ENCODE peak calls at places on chromosomes 2 and 18, in eight cellular contexts. One of them, this sample, is unnamed.

GRCh38 chr18:2312440-2312839 is 258.9 kb downstream of the METTL4 start:
- DNase-seq in naive thymus-derived CD4-positive, alpha-beta T cell: no peak
- DNase-seq in skeletal muscle cell: no peak
- DNase-seq in OCI-LY7: peak
- DNase-seq in stomach: no peak
- DNase-seq in fibroblast of lung: no peak
- DNase-seq in A549: no peak
- DNase-seq in GM12865: no peak
- DNase-seq in this sample: no peak

GRCh38 chr18:54284535-54284934 is 15.2 kb downstream of the POLI start:
- DNase-seq in A549: no peak
- DNase-seq in fibroblast of lung: no peak
- DNase-seq in naive thymus-derived CD4-positive, alpha-beta T cell: no peak
- DNase-seq in stomach: no peak
- DNase-seq in GM12865: peak
- DNase-seq in skeletal muscle cell: no peak
- DNase-seq in OCI-LY7: no peak
- DNase-seq in this sample: no peak

GRCh38 chr2:27545348-27546141 is 37.3 kb upstream of the ZNF512 start:
- DNase-seq in fibroblast of lung: peak
- DNase-seq in A549: no peak
- DNase-seq in naive thymus-derived CD4-positive, alpha-beta T cell: no peak
- DNase-seq in GM12865: no peak
- DNase-seq in stomach: no peak
- DNase-seq in skeletal muscle cell: no peak
- DNase-seq in OCI-LY7: no peak
- DNase-seq in this sample: no peak

GRCh38 chr18:74290831-74291770 is 662 bp downstream of the CYB5A start:
- DNase-seq in skeletal muscle cell: no peak
- DNase-seq in A549: no peak
- DNase-seq in fibroblast of lung: no peak
- DNase-seq in GM12865: peak
- DNase-seq in stomach: peak
- DNase-seq in naive thymus-derived CD4-positive, alpha-beta T cell: peak
- DNase-seq in OCI-LY7: no peak
- DNase-seq in this sample: peak

GRCh38 chr2:199966405-199966804 is 11.0 kb downstream of the MAIP1 start:
- DNase-seq in skeletal muscle cell: no peak
- DNase-seq in fibroblast of lung: no peak
- DNase-seq in A549: no peak
- DNase-seq in GM12865: no peak
- DNase-seq in naive thymus-derived CD4-positive, alpha-beta T cell: no peak
- DNase-seq in stomach: no peak
- DNase-seq in OCI-LY7: no peak
- DNase-seq in this sample: no peak

GRCh38 chr18:3554811-3555427 is 104.9 kb downstream of the TGIF1 start:
- DNase-seq in stomach: no peak
- DNase-seq in naive thymus-derived CD4-positive, alpha-beta T cell: no peak
- DNase-seq in fibroblast of lung: no peak
- DNase-seq in A549: no peak
- DNase-seq in GM12865: no peak
- DNase-seq in OCI-LY7: no peak
- DNase-seq in skeletal muscle cell: no peak
- DNase-seq in this sample: no peak

GRCh38 chr2:63053889-63054725 is 3.5 kb downstream of the OTX1 start:
- DNase-seq in A549: no peak
- DNase-seq in fibroblast of lung: no peak
- DNase-seq in GM12865: peak
- DNase-seq in OCI-LY7: peak
- DNase-seq in stomach: no peak
- DNase-seq in skeletal muscle cell: no peak
- DNase-seq in naive thymus-derived CD4-positive, alpha-beta T cell: no peak
- DNase-seq in this sample: no peak

GRCh38 chr18:58023108-58023507 is 20.9 kb upstream of the NEDD4L start:
- DNase-seq in naive thymus-derived CD4-positive, alpha-beta T cell: no peak
- DNase-seq in A549: no peak
- DNase-seq in OCI-LY7: no peak
- DNase-seq in GM12865: no peak
- DNase-seq in skeletal muscle cell: no peak
- DNase-seq in fibroblast of lung: no peak
- DNase-seq in stomach: no peak
- DNase-seq in this sample: no peak

GRCh38 chr18:23487738-23488625 is 15.3 kb upstream of the RMC1 start:
- DNase-seq in naive thymus-derived CD4-positive, alpha-beta T cell: peak
- DNase-seq in A549: no peak
- DNase-seq in OCI-LY7: peak
- DNase-seq in GM12865: peak
- DNase-seq in stomach: peak
- DNase-seq in skeletal muscle cell: no peak
- DNase-seq in fibroblast of lung: peak
- DNase-seq in this sample: no peak

GRCh38 chr2:110173523-110173922 is 31.3 kb downstream of the NPHP1 start:
- DNase-seq in fibroblast of lung: peak
- DNase-seq in A549: peak
- DNase-seq in skeletal muscle cell: peak
- DNase-seq in GM12865: no peak
- DNase-seq in naive thymus-derived CD4-positive, alpha-beta T cell: no peak
- DNase-seq in stomach: no peak
- DNase-seq in OCI-LY7: no peak
- DNase-seq in this sample: no peak

GRCh38 chr2:203972066-203972465 is 35.5 kb downstream of the ICOS start:
- DNase-seq in A549: no peak
- DNase-seq in OCI-LY7: no peak
- DNase-seq in stomach: no peak
- DNase-seq in fibroblast of lung: no peak
- DNase-seq in GM12865: no peak
- DNase-seq in naive thymus-derived CD4-positive, alpha-beta T cell: no peak
- DNase-seq in skeletal muscle cell: no peak
- DNase-seq in this sample: no peak

GRCh38 chr2:144334551-144334950 is 185.4 kb downstream of the ZEB2 start:
- DNase-seq in A549: no peak
- DNase-seq in OCI-LY7: no peak
- DNase-seq in fibroblast of lung: no peak
- DNase-seq in stomach: no peak
- DNase-seq in skeletal muscle cell: no peak
- DNase-seq in GM12865: no peak
- DNase-seq in naive thymus-derived CD4-positive, alpha-beta T cell: no peak
- DNase-seq in this sample: no peak

GRCh38 chr2:207216454-207216853 is 50.7 kb upstream of the KLF7 start:
- DNase-seq in A549: no peak
- DNase-seq in fibroblast of lung: no peak
- DNase-seq in skeletal muscle cell: no peak
- DNase-seq in GM12865: no peak
- DNase-seq in OCI-LY7: no peak
- DNase-seq in naive thymus-derived CD4-positive, alpha-beta T cell: no peak
- DNase-seq in stomach: no peak
- DNase-seq in this sample: no peak

GRCh38 chr18:42620585-42620984 is 494.9 kb downstream of the RIT2 start:
- DNase-seq in fibroblast of lung: no peak
- DNase-seq in skeletal muscle cell: no peak
- DNase-seq in naive thymus-derived CD4-positive, alpha-beta T cell: no peak
- DNase-seq in stomach: no peak
- DNase-seq in OCI-LY7: no peak
- DNase-seq in A549: no peak
- DNase-seq in GM12865: no peak
- DNase-seq in this sample: no peak

GRCh38 chr2:38146302-38146916 is 70.5 kb upstream of the CYP1B1 start:
- DNase-seq in fibroblast of lung: peak
- DNase-seq in skeletal muscle cell: peak
- DNase-seq in A549: peak
- DNase-seq in stomach: no peak
- DNase-seq in OCI-LY7: no peak
- DNase-seq in GM12865: peak
- DNase-seq in naive thymus-derived CD4-positive, alpha-beta T cell: no peak
- DNase-seq in this sample: peak

GRCh38 chr18:66553824-66554223 is 50.1 kb downstream of the CDH19 start:
- DNase-seq in A549: no peak
- DNase-seq in fibroblast of lung: peak
- DNase-seq in OCI-LY7: no peak
- DNase-seq in stomach: no peak
- DNase-seq in skeletal muscle cell: no peak
- DNase-seq in naive thymus-derived CD4-positive, alpha-beta T cell: no peak
- DNase-seq in GM12865: no peak
- DNase-seq in this sample: no peak

GRCh38 chr18:677951-678363 is 20.5 kb downstream of the TYMS start:
- DNase-seq in GM12865: no peak
- DNase-seq in fibroblast of lung: peak
- DNase-seq in OCI-LY7: no peak
- DNase-seq in naive thymus-derived CD4-positive, alpha-beta T cell: no peak
- DNase-seq in A549: no peak
- DNase-seq in skeletal muscle cell: no peak
- DNase-seq in stomach: no peak
- DNase-seq in this sample: no peak

GRCh38 chr18:8241731-8242130 is 367.5 kb upstream of the RAB12 start:
- DNase-seq in naive thymus-derived CD4-positive, alpha-beta T cell: no peak
- DNase-seq in OCI-LY7: no peak
- DNase-seq in stomach: no peak
- DNase-seq in A549: no peak
- DNase-seq in skeletal muscle cell: no peak
- DNase-seq in fibroblast of lung: no peak
- DNase-seq in GM12865: no peak
- DNase-seq in this sample: no peak

GRCh38 chr2:161650116-161651015 is 26.1 kb downstream of the SLC4A10 start:
- DNase-seq in A549: no peak
- DNase-seq in GM12865: no peak
- DNase-seq in naive thymus-derived CD4-positive, alpha-beta T cell: no peak
- DNase-seq in OCI-LY7: no peak
- DNase-seq in stomach: no peak
- DNase-seq in fibroblast of lung: no peak
- DNase-seq in skeletal muscle cell: no peak
- DNase-seq in this sample: no peak

DNA sequence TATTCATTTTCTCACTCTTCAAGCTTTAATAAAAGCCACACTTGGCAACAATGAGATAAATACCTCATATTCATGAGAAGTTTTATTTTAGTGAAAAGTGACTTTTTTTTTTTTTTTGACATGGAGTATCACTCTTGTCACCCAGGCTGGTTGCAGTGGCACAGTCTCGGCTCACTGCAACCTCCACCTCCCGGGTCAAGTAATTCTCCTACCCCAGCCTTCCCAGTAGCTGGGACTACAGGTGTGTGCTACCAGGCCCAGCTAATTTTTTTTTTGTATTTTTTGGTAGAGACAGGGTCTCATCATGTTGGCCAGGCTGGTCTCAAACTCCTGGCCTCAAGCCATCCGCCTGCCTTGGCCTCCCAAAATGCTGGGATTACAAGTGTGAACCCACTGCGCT is 47.0 kb downstream of the FRZB start:
- DNase-seq in GM12865: no peak
- DNase-seq in A549: no peak
- DNase-seq in OCI-LY7: no peak
- DNase-seq in fibroblast of lung: no peak
- DNase-seq in naive thymus-derived CD4-positive, alpha-beta T cell: no peak
- DNase-seq in stomach: no peak
- DNase-seq in skeletal muscle cell: no peak
- DNase-seq in this sample: no peak
- H3K4me3 ChIP-seq in GM12865: no peak
- H3K4me3 ChIP-seq in A549: no peak
- H3K4me3 ChIP-seq in OCI-LY7: no peak
- H3K4me3 ChIP-seq in fibroblast of lung: no peak
- H3K4me3 ChIP-seq in naive thymus-derived CD4-positive, alpha-beta T cell: no peak
- H3K4me3 ChIP-seq in stomach: no peak
- H3K4me3 ChIP-seq in skeletal muscle cell: no peak
- H3K4me3 ChIP-seq in this sample: no peak

GRCh38 chr2:136106505-136106904 is 11.4 kb downstream of the CXCR4 start:
- DNase-seq in naive thymus-derived CD4-positive, alpha-beta T cell: no peak
- DNase-seq in stomach: no peak
- DNase-seq in GM12865: no peak
- DNase-seq in OCI-LY7: no peak
- DNase-seq in A549: no peak
- DNase-seq in fibroblast of lung: no peak
- DNase-seq in skeletal muscle cell: no peak
- DNase-seq in this sample: no peak
- H3K4me3 ChIP-seq in naive thymus-derived CD4-positive, alpha-beta T cell: no peak
- H3K4me3 ChIP-seq in stomach: no peak
- H3K4me3 ChIP-seq in GM12865: no peak
- H3K4me3 ChIP-seq in OCI-LY7: peak
- H3K4me3 ChIP-seq in A549: no peak
- H3K4me3 ChIP-seq in fibroblast of lung: no peak
- H3K4me3 ChIP-seq in skeletal muscle cell: no peak
- H3K4me3 ChIP-seq in this sample: no peak

DNA sequence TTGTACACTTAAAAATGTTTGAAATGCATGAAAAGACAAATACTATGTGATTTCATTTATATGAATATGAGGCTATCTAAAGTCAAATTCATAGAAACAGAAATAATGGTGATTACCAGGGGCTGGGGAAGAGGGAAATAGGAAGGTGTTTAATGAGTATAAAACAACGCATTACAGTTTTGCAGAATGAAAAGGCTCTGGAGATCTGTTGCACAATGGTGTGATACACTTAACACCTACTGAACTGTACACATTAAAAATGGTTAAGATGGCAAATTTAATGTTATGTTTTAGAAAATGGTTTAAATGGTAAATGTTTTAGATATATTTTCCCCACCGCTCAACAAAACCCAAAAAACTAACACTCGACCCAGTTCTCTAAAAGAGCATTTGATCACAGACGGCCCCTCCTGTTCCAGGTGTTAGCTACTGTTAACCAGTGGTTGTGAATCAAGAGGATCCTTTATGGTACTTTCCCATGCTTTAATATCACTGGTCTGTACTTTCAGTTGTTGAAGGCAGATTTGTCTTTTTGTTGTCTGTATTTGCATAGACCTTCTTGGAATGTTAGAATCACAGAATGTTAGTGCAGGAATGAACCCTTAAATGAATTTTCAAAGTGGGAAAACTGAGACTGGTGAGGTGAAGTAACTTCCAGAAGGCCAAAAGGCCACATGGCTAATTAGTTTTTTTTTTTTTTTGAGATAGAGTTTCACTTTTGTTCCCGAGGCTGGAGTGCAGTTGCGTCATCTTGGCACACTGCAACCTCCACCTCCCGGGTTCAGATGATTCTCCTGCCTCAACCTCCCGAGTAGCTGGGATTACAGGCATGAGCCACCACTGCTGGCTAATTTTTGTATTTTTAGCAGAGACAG is 10.2 kb downstream of the RAB10 start:
- DNase-seq in stomach: peak
- DNase-seq in naive thymus-derived CD4-positive, alpha-beta T cell: no peak
- DNase-seq in GM12865: peak
- DNase-seq in A549: no peak
- DNase-seq in OCI-LY7: no peak
- DNase-seq in skeletal muscle cell: no peak
- DNase-seq in fibroblast of lung: peak
- DNase-seq in this sample: peak
- H3K4me3 ChIP-seq in stomach: peak
- H3K4me3 ChIP-seq in naive thymus-derived CD4-positive, alpha-beta T cell: no peak
- H3K4me3 ChIP-seq in GM12865: peak
- H3K4me3 ChIP-seq in A549: peak
- H3K4me3 ChIP-seq in OCI-LY7: no peak
- H3K4me3 ChIP-seq in skeletal muscle cell: no peak
- H3K4me3 ChIP-seq in fibroblast of lung: peak
- H3K4me3 ChIP-seq in this sample: no peak

DNA sequence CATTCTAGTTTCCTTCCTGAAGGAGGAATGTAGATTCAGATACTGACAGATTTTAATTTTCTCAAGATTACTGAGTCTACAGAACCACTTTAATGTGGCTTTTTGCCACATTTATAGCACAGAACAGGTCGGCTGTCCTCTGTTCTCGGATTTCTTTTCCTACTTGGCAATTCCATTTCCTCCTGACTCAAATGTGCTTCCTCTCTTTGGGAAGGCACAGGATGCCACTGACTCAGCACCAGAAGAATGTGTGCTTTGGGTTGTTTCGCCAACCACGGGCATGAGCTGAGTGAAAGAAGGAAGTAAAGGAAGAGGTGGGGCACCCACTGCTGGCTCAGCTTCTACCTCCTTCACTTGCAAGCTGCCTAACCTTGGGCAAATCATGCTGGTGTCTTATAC is 970.6 kb upstream of the ACVR2A start:
- DNase-seq in skeletal muscle cell: peak
- DNase-seq in fibroblast of lung: peak
- DNase-seq in A549: peak
- DNase-seq in naive thymus-derived CD4-positive, alpha-beta T cell: no peak
- DNase-seq in GM12865: no peak
- DNase-seq in OCI-LY7: no peak
- DNase-seq in stomach: peak
- DNase-seq in this sample: no peak
- H3K4me3 ChIP-seq in skeletal muscle cell: no peak
- H3K4me3 ChIP-seq in fibroblast of lung: no peak
- H3K4me3 ChIP-seq in A549: no peak
- H3K4me3 ChIP-seq in naive thymus-derived CD4-positive, alpha-beta T cell: no peak
- H3K4me3 ChIP-seq in GM12865: no peak
- H3K4me3 ChIP-seq in OCI-LY7: no peak
- H3K4me3 ChIP-seq in stomach: no peak
- H3K4me3 ChIP-seq in this sample: no peak

This sample was measured in testis.